ENCODE peak calls at places on chromosomes 6 and 20, in seven cellular contexts. Y is B cell; F is neural progenitor cell; L is activated naive CD4-positive, alpha-beta T cell treated with Interleukin-2 at 50 U/mL for 16 hours; G is nephron progenitor cell; P is epithelial cell of esophagus; B is HFFc6. Z is an unnamed sample.
A peak's percentile ranks its signal among the peaks of the same experiment; 100 is the strongest.

GRCh38 chr20:9287826-9288225 is 218.9 kb downstream of the PLCB4 start:
- DNase-seq in Y (no peak), F (no peak), L (no peak), G (no peak), P (no peak), B (no peak), Z (no peak)

GRCh38 chr6:43823879-43824740 is 54.1 kb downstream of the VEGFA start:
- DNase-seq in Y (no peak), F (no peak), L (no peak), G (no peak), P (no peak), B (no peak), Z (no peak)

GRCh38 chr20:19403549-19403948 is 191.1 kb downstream of the SLC24A3 start:
- DNase-seq in Y (no peak), F (no peak), L (no peak), G (no peak), P (no peak), B (no peak), Z (no peak)

GRCh38 chr6:25013249-25013648 is 77.5 kb upstream of the RIPOR2 start:
- DNase-seq in Y (no peak), F (no peak), L (no peak), G (no peak), P (no peak), B (no peak), Z (no peak)

GRCh38 chr6:117483004-117483644 is 650 bp downstream of the DCBLD1 start:
- DNase-seq in Y (no peak), F (peak; percentile 86), L (peak; percentile 27), G (peak; percentile 72), P (peak; percentile 60), B (peak; percentile 54), Z (no peak)

GRCh38 chr6:158662607-158663464 is 13.0 kb downstream of the SYTL3 start:
- DNase-seq in Y (no peak), F (no peak), L (no peak), G (peak; percentile 16), P (no peak), B (no peak), Z (no peak)

GRCh38 chr6:73308712-73309533 is 45.2 kb downstream of the DPPA5 start:
- DNase-seq in Y (no peak), F (peak; percentile 58), L (no peak), G (peak; percentile 11), P (peak; percentile 32), B (no peak), Z (no peak)

GRCh38 chr6:129488313-129488712 is 221.7 kb downstream of the ARHGAP18 start:
- DNase-seq in Y (no peak), F (no peak), L (no peak), G (no peak), P (no peak), B (no peak), Z (no peak)

GRCh38 chr6:38579010-38579628 is 60.6 kb downstream of the BTBD9 start:
- DNase-seq in Y (no peak), F (no peak), L (no peak), G (no peak), P (peak; percentile 9), B (no peak), Z (no peak)

Z was measured in T-cell.